ENCODE peak calls at places on chromosomes 13 and 19, in seven cellular contexts. V, Q, P, O, K, X and F are unnamed samples.

GRCh38 chr13:114259374-114259773 is 22.0 kb upstream of the UPF3A start:
- DNase-seq in V (no peak), Q (no peak), P (no peak), O (no peak), K (no peak), X (no peak), F (no peak)

GRCh38 chr19:5181331-5181730 is 159.3 kb downstream of the PTPRS start:
- DNase-seq in V (no peak), Q (no peak), P (no peak), O (no peak), K (no peak), X (no peak), F (no peak)

GRCh38 chr13:109385161-109385560 is 401.2 kb downstream of the IRS2 start:
- DNase-seq in V (peak), Q (no peak), P (no peak), O (no peak), K (no peak), X (no peak), F (no peak)

GRCh38 chr19:11400695-11401291 is 16.7 kb upstream of the EPOR start:
- DNase-seq in V (no peak), Q (no peak), P (no peak), O (no peak), K (no peak), X (no peak), F (peak)

GRCh38 chr19:2923510-2923909 is 21.3 kb downstream of the ZNF77 start:
- DNase-seq in V (peak), Q (no peak), P (no peak), O (no peak), K (no peak), X (peak), F (no peak)

GRCh38 chr13:96925869-96926628 is 68.2 kb downstream of the OXGR1 start:
- DNase-seq in V (no peak), Q (no peak), P (no peak), O (peak), K (no peak), X (peak), F (no peak)

GRCh38 chr13:25213716-25214115 is 41.6 kb upstream of the AMER2 start:
- DNase-seq in V (no peak), Q (no peak), P (no peak), O (no peak), K (no peak), X (no peak), F (no peak)

GRCh38 chr19:19185853-19186728 is 5.9 kb downstream of the BORCS8 start:
- DNase-seq in V (peak), Q (peak), P (peak), O (peak), K (peak), X (peak), F (peak)

GRCh38 chr13:30737511-30738342 is 2.4 kb downstream of the ALOX5AP start:
- DNase-seq in V (no peak), Q (no peak), P (no peak), O (no peak), K (no peak), X (no peak), F (no peak)

GRCh38 chr13:60111726-60112125 is 52.0 kb downstream of the DIAPH3 start:
- DNase-seq in V (peak), Q (no peak), P (no peak), O (no peak), K (no peak), X (no peak), F (no peak)

GRCh38 chr13:32314968-32315254 is 252 bp downstream of the ZAR1L start:
- DNase-seq in V (peak), Q (no peak), P (peak), O (peak), K (peak), X (peak), F (peak)

GRCh38 chr13:76455960-76456359 is 430.2 kb downstream of the KCTD12 start:
- DNase-seq in V (peak), Q (no peak), P (no peak), O (no peak), K (no peak), X (no peak), F (no peak)

GRCh38 chr13:59024434-59024833 is 1139.3 kb downstream of the DIAPH3 start:
- DNase-seq in V (no peak), Q (no peak), P (no peak), O (no peak), K (no peak), X (no peak), F (no peak)

GRCh38 chr13:52454459-52454824 is 836 bp upstream of the CKAP2 start:
- DNase-seq in V (peak), Q (no peak), P (no peak), O (peak), K (peak), X (no peak), F (peak)

GRCh38 chr19:4499855-4500254 is 18.4 kb downstream of the PLIN4 start:
- DNase-seq in V (no peak), Q (no peak), P (no peak), O (no peak), K (no peak), X (no peak), F (no peak)

GRCh38 chr19:48393559-48394330 is at the start of gene GRIN2D:
- DNase-seq in V (peak), Q (peak), P (no peak), O (peak), K (peak), X (no peak), F (peak)

GRCh38 chr19:40403262-40403984 is 9.8 kb downstream of the PRX start:
- DNase-seq in V (peak), Q (peak), P (peak), O (peak), K (peak), X (peak), F (peak)

GRCh38 chr19:49749055-49749716 is 13.9 kb downstream of the TSKS start:
- DNase-seq in V (peak), Q (no peak), P (peak), O (no peak), K (peak), X (no peak), F (peak)

GRCh38 chr19:21466627-21467026 is 38.8 kb upstream of the ZNF429 start:
- DNase-seq in V (no peak), Q (no peak), P (no peak), O (no peak), K (no peak), X (no peak), F (no peak)

GRCh38 chr13:107231941-107232340 is 664.0 kb upstream of the ARGLU1 start:
- DNase-seq in V (no peak), Q (no peak), P (no peak), O (no peak), K (no peak), X (no peak), F (no peak)

GRCh38 chr13:42821437-42821836 is 40.1 kb downstream of the FAM216B start:
- DNase-seq in V (peak), Q (no peak), P (no peak), O (no peak), K (no peak), X (no peak), F (no peak)

GRCh38 chr13:59643906-59644626 is 519.7 kb downstream of the DIAPH3 start:
- DNase-seq in V (no peak), Q (no peak), P (no peak), O (no peak), K (no peak), X (no peak), F (no peak)

GRCh38 chr13:93771782-93772181 is 545.2 kb downstream of the GPC6 start:
- DNase-seq in V (peak), Q (no peak), P (no peak), O (no peak), K (no peak), X (no peak), F (no peak)

GRCh38 chr13:75368167-75368566 is 113.8 kb downstream of the TBC1D4 start:
- DNase-seq in V (peak), Q (no peak), P (peak), O (no peak), K (no peak), X (no peak), F (no peak)

GRCh38 chr19:29836409-29836825 is 24.6 kb downstream of the CCNE1 start:
- DNase-seq in V (no peak), Q (no peak), P (no peak), O (no peak), K (no peak), X (no peak), F (no peak)

GRCh38 chr13:110263906-110264305 is 43.1 kb downstream of the COL4A1 start:
- DNase-seq in V (no peak), Q (peak), P (no peak), O (no peak), K (no peak), X (no peak), F (no peak)

GRCh38 chr19:45791744-45792481 is 732 bp downstream of the DMWD start:
- DNase-seq in V (no peak), Q (no peak), P (no peak), O (no peak), K (no peak), X (no peak), F (no peak)

GRCh38 chr19:45786533-45786894 is 4.2 kb upstream of the DMPK start:
- DNase-seq in V (no peak), Q (no peak), P (no peak), O (no peak), K (no peak), X (no peak), F (no peak)

GRCh38 chr19:45785781-45786532 is 3.7 kb upstream of the DMPK start:
- DNase-seq in V (no peak), Q (no peak), P (no peak), O (no peak), K (no peak), X (no peak), F (no peak)

GRCh38 chr19:45790942-45791341 is 1.7 kb downstream of the DMWD start:
- DNase-seq in V (no peak), Q (no peak), P (no peak), O (no peak), K (no peak), X (no peak), F (no peak)

DNA sequence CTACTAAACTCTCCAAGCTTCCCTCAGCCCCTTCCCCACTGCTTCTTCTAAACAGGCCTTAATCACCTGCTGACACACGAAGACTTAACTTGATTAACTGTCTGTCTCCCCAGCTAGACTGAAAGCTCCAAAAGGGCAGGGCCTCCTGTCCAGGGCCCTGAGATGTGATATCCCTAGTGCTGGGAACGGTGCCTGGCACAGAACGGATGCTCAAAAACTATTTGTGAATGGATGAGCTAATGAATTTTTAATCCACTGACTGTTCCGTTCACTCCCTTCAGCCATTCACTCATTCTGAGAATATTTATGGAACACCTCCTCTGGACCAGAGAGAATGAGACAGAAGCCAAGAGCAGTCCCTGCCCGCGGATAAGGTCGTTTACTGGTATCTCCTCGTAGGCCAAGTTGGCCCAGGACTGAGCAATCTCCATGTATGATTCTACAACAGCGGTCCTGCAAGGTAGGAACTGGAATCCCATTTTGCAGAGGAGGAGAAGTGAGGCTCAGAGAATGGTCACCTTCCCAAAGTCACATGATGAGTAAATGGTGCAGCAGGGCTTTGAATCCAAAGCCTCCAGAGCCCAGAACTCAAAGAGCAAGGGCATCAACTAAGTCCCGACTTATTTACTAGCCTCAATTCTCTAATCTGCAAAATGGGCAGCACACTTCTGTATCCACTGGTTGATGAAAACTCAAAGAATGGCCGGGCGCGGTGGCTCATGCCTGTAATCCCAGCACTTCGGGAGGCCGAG is 3.4 kb downstream of the DMWD start:
- DNase-seq in V (no peak), Q (no peak), P (no peak), O (no peak), K (no peak), X (no peak), F (no peak)
- TF ChIP-seq RAD21 in V (no peak), Q (no peak), P (no peak), O (no peak), K (no peak), X (no peak), F (no peak)

GRCh38 chr19:54889566-54889965 is 15.5 kb downstream of the FCAR start:
- DNase-seq in V (no peak), Q (no peak), P (no peak), O (no peak), K (no peak), X (no peak), F (no peak)

GRCh38 chr19:54896036-54896435 is 9.9 kb upstream of the NCR1 start:
- DNase-seq in V (no peak), Q (no peak), P (no peak), O (no peak), K (peak), X (no peak), F (no peak)

DNA sequence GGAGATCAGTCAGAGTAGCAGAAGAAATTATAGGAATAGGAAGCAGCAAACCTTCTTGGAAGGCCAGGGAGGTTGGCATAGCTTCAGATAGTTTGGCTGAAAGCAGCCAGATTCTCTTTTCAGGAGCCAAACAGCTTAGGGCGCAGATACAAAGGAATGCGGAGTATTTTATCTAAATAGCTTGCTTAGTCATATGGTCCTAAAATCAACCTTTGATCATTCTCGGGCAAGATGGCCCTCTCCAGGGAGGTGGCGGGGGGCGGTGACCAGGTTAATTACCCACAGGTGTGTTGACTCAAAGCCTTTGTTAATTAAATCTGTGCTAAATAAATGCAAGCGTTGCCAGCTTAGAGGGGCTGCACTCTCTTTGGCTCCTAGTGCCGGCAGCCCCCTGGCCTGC is 12.5 kb upstream of the NCR1 start:
- DNase-seq in V (no peak), Q (peak), P (no peak), O (no peak), K (no peak), X (no peak), F (no peak)
- TF ChIP-seq RAD21 in V (no peak), Q (no peak), P (no peak), O (no peak), K (no peak), X (no peak), F (no peak)

GRCh38 chr19:47255947-47256687 is at the start of gene CCDC9:
- DNase-seq in V (peak), Q (peak), P (peak), O (peak), K (peak), X (peak), F (no peak)

GRCh38 chr19:47253467-47253881 is 2.9 kb upstream of the CCDC9 start:
- DNase-seq in V (peak), Q (no peak), P (no peak), O (peak), K (no peak), X (peak), F (no peak)

GRCh38 chr19:47256688-47257410 is 524 bp downstream of the CCDC9 start:
- DNase-seq in V (peak), Q (peak), P (peak), O (peak), K (peak), X (peak), F (peak)

GRCh38 chr19:47257411-47258169 is 1.3 kb downstream of the CCDC9 start:
- DNase-seq in V (no peak), Q (no peak), P (no peak), O (no peak), K (no peak), X (no peak), F (no peak)

DNA sequence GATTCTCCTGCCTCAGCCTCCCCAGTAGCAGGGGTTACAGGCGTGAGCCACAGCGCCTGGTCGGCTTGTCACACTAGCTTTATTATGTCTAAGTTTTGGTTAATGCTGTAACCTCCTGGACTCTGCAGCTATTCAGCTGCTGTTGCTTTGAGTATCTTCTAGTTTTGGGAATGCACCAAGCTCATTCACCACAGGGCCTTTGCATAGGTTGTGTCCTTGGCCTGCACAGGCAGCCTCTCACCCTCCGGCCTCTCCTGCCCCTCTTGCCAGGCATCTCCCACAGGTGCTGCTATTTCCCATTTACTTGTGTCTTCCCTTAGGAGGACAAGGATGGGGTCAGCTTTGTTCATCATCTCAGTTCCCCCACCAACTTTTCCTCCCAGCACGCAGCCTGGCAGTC is 2.4 kb upstream of the CCDC9 start:
- DNase-seq in V (no peak), Q (no peak), P (no peak), O (no peak), K (no peak), X (no peak), F (no peak)
- TF ChIP-seq RAD21 in V (no peak), Q (no peak), P (no peak), O (no peak), K (no peak), X (no peak), F (no peak)

GRCh38 chr13:67122251-67122650 is 107.9 kb downstream of the PCDH9 start:
- DNase-seq in V (no peak), Q (no peak), P (no peak), O (no peak), K (no peak), X (no peak), F (no peak)

GRCh38 chr13:67119481-67119883 is 110.7 kb downstream of the PCDH9 start:
- DNase-seq in V (peak), Q (no peak), P (peak), O (peak), K (no peak), X (no peak), F (no peak)

GRCh38 chr13:67118277-67118676 is 111.9 kb downstream of the PCDH9 start:
- DNase-seq in V (no peak), Q (no peak), P (no peak), O (no peak), K (no peak), X (no peak), F (no peak)

GRCh38 chr13:67123165-67123564 is 107.0 kb downstream of the PCDH9 start:
- DNase-seq in V (no peak), Q (no peak), P (no peak), O (peak), K (peak), X (no peak), F (no peak)

DNA sequence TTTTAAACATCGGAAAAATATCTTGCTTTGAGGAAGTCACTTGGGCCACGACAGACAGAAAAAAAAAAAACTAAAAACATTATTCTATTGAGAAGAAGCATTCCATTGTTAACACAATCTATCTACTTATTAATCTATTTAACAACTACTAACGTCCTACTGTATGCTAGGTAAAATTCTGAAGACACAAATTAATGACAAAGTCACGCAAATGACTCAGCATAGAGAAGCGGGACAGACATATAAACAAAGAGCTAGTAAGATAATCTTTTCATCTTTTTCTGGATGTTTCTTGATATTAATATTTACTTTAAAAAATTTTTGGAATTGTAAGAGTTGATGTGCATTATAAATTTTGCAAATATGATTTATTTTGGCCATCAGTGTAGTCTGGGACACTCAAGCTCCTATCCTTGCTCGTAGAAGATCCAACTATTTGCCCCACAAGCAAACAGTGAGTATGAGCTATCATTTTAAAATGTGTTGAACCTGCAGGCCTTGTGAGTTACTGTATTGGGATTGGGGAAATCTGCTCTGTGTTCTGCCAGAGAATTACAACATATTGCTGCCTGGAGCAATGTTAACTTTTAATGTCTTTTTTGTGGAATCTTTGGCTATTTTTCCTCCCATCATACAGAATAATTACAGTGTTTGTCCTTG is 109.1 kb downstream of the PCDH9 start:
- DNase-seq in V (peak), Q (no peak), P (no peak), O (peak), K (peak), X (no peak), F (no peak)
- TF ChIP-seq RAD21 in V (no peak), Q (no peak), P (no peak), O (peak), K (no peak), X (no peak), F (no peak)

DNA sequence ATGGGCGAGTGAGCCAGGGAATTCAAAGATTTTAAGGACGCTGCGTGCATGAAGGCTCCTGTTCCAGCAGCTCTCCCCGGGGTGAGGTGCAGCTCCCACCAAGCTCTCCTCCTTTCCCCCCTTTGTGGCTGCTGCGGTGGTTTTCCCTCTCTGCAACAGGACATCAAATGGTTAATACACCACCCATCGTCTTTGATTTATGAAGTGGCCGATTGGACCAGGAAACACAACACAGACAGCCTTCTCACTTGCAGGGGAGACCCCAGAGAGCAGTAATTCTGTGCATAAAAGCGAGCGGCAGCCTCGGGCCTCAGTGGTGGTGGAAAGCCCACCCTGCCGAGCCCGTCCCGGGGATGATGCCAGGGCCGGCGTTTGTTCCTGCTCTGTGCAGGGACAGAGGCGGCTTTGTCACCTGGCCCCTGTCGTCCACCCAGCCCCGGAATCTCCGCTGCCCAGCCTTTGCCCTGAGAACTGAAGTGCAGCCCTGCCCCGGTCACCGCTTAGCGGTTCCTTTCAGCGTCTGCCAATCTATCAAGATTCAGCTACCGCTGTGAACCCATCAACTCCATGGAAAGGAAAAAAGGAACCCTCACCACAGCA is 184.5 kb downstream of the TSHZ3 start:
- DNase-seq in V (no peak), Q (no peak), P (no peak), O (no peak), K (no peak), X (no peak), F (no peak)
- TF ChIP-seq RAD21 in V (no peak), Q (no peak), P (no peak), O (no peak), K (no peak), X (no peak), F (no peak)

GRCh38 chr19:47112166-47112663 is 1.4 kb downstream of the ZC3H4 start:
- DNase-seq in V (peak), Q (peak), P (no peak), O (peak), K (peak), X (peak), F (peak)
- TF ChIP-seq RAD21 in V (no peak), Q (no peak), P (peak), O (no peak), K (no peak), X (no peak), F (no peak)